ENCODE peak calls at places on chromosomes 6 and 20, in ten cellular contexts. X, B, H, Y, M, L, O, C, Z and S are unnamed samples.

GRCh38 chr6:31919624-31920303 is 7.8 kb upstream of the C2 start:
- DNase-seq in X (no peak), B (no peak), H (no peak), Y (no peak), M (no peak), L (no peak), O (no peak), C (no peak), Z (no peak), S (no peak)

GRCh38 chr20:61719691-61720347 is 345.9 kb downstream of the TAF4 start:
- DNase-seq in X (no peak), B (no peak), H (no peak), Y (no peak), M (no peak), L (no peak), O (no peak), C (no peak), Z (no peak), S (no peak)

GRCh38 chr6:111916747-111917146 is 43.5 kb upstream of the FYN start:
- DNase-seq in X (no peak), B (no peak), H (no peak), Y (no peak), M (no peak), L (no peak), O (no peak), C (no peak), Z (no peak), S (no peak)

GRCh38 chr20:7817286-7817685 is 123.0 kb downstream of the HAO1 start:
- DNase-seq in X (no peak), B (no peak), H (no peak), Y (no peak), M (no peak), L (no peak), O (no peak), C (no peak), Z (no peak), S (no peak)

GRCh38 chr20:51528263-51529026 is 14.1 kb downstream of the NFATC2 start:
- DNase-seq in X (no peak), B (no peak), H (no peak), Y (no peak), M (no peak), L (no peak), O (no peak), C (no peak), Z (no peak), S (no peak)

GRCh38 chr20:15842872-15843271 is 730.4 kb downstream of the KIF16B start:
- DNase-seq in X (no peak), B (no peak), H (no peak), Y (no peak), M (no peak), L (no peak), O (no peak), C (peak), Z (no peak), S (no peak)

GRCh38 chr6:54291146-54291545 is 17.1 kb upstream of the TINAG start:
- DNase-seq in X (no peak), B (no peak), H (peak), Y (no peak), M (no peak), L (peak), O (peak), C (no peak), Z (no peak), S (no peak)

GRCh38 chr6:11064836-11065235 is 20.7 kb upstream of the ELOVL2 start:
- DNase-seq in X (no peak), B (no peak), H (no peak), Y (no peak), M (no peak), L (no peak), O (no peak), C (no peak), Z (no peak), S (no peak)

GRCh38 chr6:37990762-37991525 is 171.4 kb downstream of the ZFAND3 start:
- DNase-seq in X (no peak), B (no peak), H (peak), Y (no peak), M (no peak), L (peak), O (peak), C (no peak), Z (no peak), S (no peak)

GRCh38 chr20:37870294-37870693 is 32.6 kb upstream of the VSTM2L start:
- DNase-seq in X (no peak), B (no peak), H (no peak), Y (no peak), M (no peak), L (no peak), O (no peak), C (no peak), Z (no peak), S (no peak)

GRCh38 chr6:83849610-83850009 is 3.5 kb upstream of the RIPPLY2 start:
- DNase-seq in X (no peak), B (no peak), H (no peak), Y (no peak), M (no peak), L (no peak), O (no peak), C (no peak), Z (no peak), S (no peak)

GRCh38 chr6:36495086-36495485 is 52.2 kb downstream of the STK38 start:
- DNase-seq in X (no peak), B (no peak), H (no peak), Y (no peak), M (no peak), L (no peak), O (no peak), C (no peak), Z (no peak), S (no peak)

GRCh38 chr6:168093071-168093505 is 14.1 kb upstream of the FRMD1 start:
- DNase-seq in X (no peak), B (no peak), H (no peak), Y (no peak), M (no peak), L (no peak), O (no peak), C (no peak), Z (no peak), S (no peak)

GRCh38 chr6:119586250-119586882 is 236.8 kb upstream of the MAN1A1 start:
- DNase-seq in X (no peak), B (no peak), H (no peak), Y (no peak), M (no peak), L (no peak), O (no peak), C (peak), Z (no peak), S (peak)

GRCh38 chr6:108581932-108582500 is 21.3 kb downstream of the FOXO3 start:
- DNase-seq in X (no peak), B (no peak), H (peak), Y (no peak), M (no peak), L (no peak), O (no peak), C (no peak), Z (no peak), S (no peak)

GRCh38 chr20:38117635-38118034 is 47.4 kb downstream of the TGM2 start:
- DNase-seq in X (no peak), B (no peak), H (peak), Y (peak), M (no peak), L (peak), O (peak), C (no peak), Z (no peak), S (no peak)

GRCh38 chr6:38436726-38437465 is 202.8 kb downstream of the BTBD9 start:
- DNase-seq in X (no peak), B (no peak), H (peak), Y (no peak), M (no peak), L (peak), O (peak), C (no peak), Z (no peak), S (no peak)

GRCh38 chr20:23090147-23090546 is 4.0 kb upstream of the CD93 start:
- DNase-seq in X (no peak), B (no peak), H (no peak), Y (no peak), M (no peak), L (no peak), O (no peak), C (no peak), Z (no peak), S (no peak)
- TF ChIP-seq CTCF in X (no peak), B (peak), H (no peak), Y (no peak), M (no peak), L (no peak), O (no peak), C (no peak), Z (no peak), S (no peak)

GRCh38 chr6:62345962-62346689 is 60.1 kb upstream of the KHDRBS2 start:
- DNase-seq in X (no peak), B (no peak), H (no peak), Y (no peak), M (no peak), L (no peak), O (no peak), C (no peak), Z (no peak), S (no peak)

GRCh38 chr6:62345446-62345845 is 59.4 kb upstream of the KHDRBS2 start:
- DNase-seq in X (no peak), B (no peak), H (no peak), Y (no peak), M (no peak), L (no peak), O (no peak), C (no peak), Z (no peak), S (no peak)

GRCh38 chr6:62344850-62345249 is 58.8 kb upstream of the KHDRBS2 start:
- DNase-seq in X (no peak), B (no peak), H (no peak), Y (no peak), M (no peak), L (no peak), O (no peak), C (no peak), Z (no peak), S (no peak)
- TF ChIP-seq CTCF in X (no peak), B (no peak), H (no peak), Y (no peak), M (no peak), L (no peak), O (no peak), C (no peak), Z (no peak), S (no peak)

DNA sequence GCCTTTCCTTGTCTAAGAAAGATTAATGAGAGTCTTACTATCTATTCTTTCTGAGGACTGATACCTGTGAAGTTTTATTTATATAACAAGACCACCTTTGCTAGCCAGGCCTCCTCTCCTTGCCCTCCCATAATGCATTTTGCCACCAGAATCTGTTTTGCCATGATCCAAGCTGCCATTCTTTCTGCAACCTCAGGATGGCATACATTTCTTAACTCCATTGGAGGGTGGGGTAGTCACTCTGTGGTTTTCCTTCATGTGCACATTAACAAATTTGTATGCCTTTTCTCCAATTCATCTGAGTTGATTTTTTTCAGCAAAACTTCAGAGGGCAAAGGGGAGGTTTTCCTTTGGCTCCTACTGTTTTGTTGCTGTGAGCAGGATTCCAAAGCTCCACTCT is 26.4 kb upstream of the ENPP4 start:
- DNase-seq in X (no peak), B (no peak), H (no peak), Y (no peak), M (no peak), L (no peak), O (no peak), C (no peak), Z (no peak), S (no peak)
- TF ChIP-seq CTCF in X (no peak), B (no peak), H (no peak), Y (no peak), M (no peak), L (no peak), O (no peak), C (no peak), Z (no peak), S (peak)

GRCh38 chr20:23358563-23358906 is 3.4 kb upstream of the GZF1 start:
- DNase-seq in X (no peak), B (no peak), H (no peak), Y (no peak), M (no peak), L (no peak), O (no peak), C (no peak), Z (no peak), S (no peak)

GRCh38 chr20:23356203-23356602 is 5.6 kb downstream of the NXT1 start:
- DNase-seq in X (no peak), B (no peak), H (no peak), Y (no peak), M (no peak), L (no peak), O (no peak), C (no peak), Z (no peak), S (no peak)

GRCh38 chr20:23358923-23359572 is 2.9 kb upstream of the GZF1 start:
- DNase-seq in X (no peak), B (no peak), H (no peak), Y (no peak), M (peak), L (no peak), O (no peak), C (no peak), Z (no peak), S (no peak)

GRCh38 chr20:23361108-23361650 is 803 bp upstream of the GZF1 start:
- DNase-seq in X (no peak), B (no peak), H (no peak), Y (no peak), M (peak), L (no peak), O (no peak), C (no peak), Z (no peak), S (no peak)

GRCh38 chr20:23357767-23358562 is 4.0 kb upstream of the GZF1 start:
- DNase-seq in X (peak), B (peak), H (peak), Y (peak), M (peak), L (peak), O (peak), C (peak), Z (peak), S (peak)
- TF ChIP-seq CTCF in X (no peak), B (peak), H (no peak), Y (peak), M (peak), L (no peak), O (no peak), C (no peak), Z (no peak), S (no peak)

DNA sequence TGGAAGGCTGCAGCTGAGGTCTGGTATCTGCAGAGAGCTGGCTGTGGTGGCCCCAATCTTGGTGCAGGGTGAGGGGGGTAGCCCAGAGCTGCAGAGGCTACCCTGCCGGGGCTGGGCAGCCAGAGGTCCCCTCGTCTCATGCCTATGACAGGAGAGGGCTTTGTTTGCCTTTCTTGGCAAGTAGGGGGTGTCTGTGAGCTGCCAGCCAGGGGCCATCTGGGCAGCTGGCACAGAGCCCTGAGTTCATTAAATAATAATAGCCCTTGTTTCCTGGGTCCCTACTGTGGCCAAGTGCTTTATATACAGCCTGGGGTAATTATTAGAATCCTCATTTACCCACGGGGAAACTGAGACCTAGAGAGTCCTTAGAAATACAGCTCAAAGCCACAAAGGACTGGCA is 66.6 kb downstream of the EZR start:
- DNase-seq in X (no peak), B (no peak), H (no peak), Y (no peak), M (peak), L (no peak), O (no peak), C (peak), Z (no peak), S (no peak)
- TF ChIP-seq CTCF in X (peak), B (no peak), H (peak), Y (peak), M (peak), L (peak), O (peak), C (peak), Z (no peak), S (peak)

DNA sequence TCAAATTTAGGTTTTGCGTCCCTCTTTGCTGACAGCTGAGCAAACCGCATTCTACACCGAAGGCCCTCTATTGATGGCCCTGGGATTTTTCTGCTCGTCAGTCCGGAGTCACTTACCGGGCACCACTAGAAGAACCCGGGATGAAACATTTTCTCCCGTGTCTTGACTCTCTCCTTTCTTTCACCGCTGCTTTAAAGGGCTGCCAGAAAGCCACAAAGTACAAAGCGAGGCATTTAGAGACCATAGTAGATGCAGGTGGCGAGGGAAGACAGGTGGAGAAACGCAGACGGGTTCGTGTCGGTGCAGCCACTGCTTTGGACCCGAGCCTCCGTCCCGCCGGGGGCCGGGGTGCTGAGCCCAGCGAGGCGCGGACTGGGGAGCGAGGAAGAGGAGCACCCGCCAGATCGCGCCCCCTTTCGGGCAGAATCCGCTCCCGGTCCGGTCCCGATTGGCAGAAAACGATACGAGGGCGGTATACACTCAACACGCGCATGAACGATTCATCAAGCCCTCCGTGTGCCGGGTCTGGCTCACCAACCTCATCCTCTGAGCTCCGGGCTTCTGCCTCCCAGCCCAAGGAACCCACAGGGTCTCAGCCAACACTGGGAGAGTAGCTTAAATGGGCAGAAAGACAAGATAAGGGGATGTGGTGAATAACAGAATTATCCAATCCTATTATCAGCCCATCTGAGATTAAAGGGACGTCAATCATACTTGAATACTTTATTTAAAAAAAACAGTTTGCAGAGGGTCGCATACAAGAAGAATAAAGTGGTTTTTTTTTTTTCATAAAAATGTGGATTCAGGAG is 84.9 kb downstream of the TRIM27 start:
- DNase-seq in X (no peak), B (peak), H (peak), Y (peak), M (peak), L (peak), O (peak), C (peak), Z (peak), S (peak)
- TF ChIP-seq CTCF in X (peak), B (peak), H (peak), Y (peak), M (peak), L (peak), O (peak), C (peak), Z (peak), S (peak)

GRCh38 chr6:75551367-75551952 is 50.2 kb upstream of the SENP6 start:
- DNase-seq in X (no peak), B (no peak), H (no peak), Y (no peak), M (no peak), L (no peak), O (no peak), C (no peak), Z (no peak), S (no peak)

GRCh38 chr6:75550544-75551167 is 51.0 kb upstream of the SENP6 start:
- DNase-seq in X (no peak), B (no peak), H (no peak), Y (no peak), M (no peak), L (no peak), O (no peak), C (no peak), Z (no peak), S (peak)

GRCh38 chr6:75543311-75543710 is 49.7 kb upstream of the FILIP1 start:
- DNase-seq in X (no peak), B (no peak), H (no peak), Y (no peak), M (no peak), L (no peak), O (no peak), C (no peak), Z (no peak), S (no peak)

GRCh38 chr6:75546401-75546800 is 52.8 kb upstream of the FILIP1 start:
- DNase-seq in X (no peak), B (no peak), H (peak), Y (no peak), M (no peak), L (peak), O (no peak), C (peak), Z (no peak), S (no peak)
- TF ChIP-seq CTCF in X (peak), B (no peak), H (peak), Y (peak), M (no peak), L (peak), O (peak), C (peak), Z (no peak), S (no peak)